ENCODE peak calls at places on chromosomes 3 and 15, in seven cellular contexts. I, O, U, D, F, Q and B are unnamed samples.

GRCh38 chr3:141456328-141456689 is 30.5 kb upstream of the RASA2 start:
- DNase-seq in I (no peak), O (no peak), U (no peak), D (peak; percentile 19), F (no peak), Q (no peak), B (no peak)

GRCh38 chr3:131762981-131763380 is 260.2 kb upstream of the MRPL3 start:
- DNase-seq in I (no peak), O (no peak), U (no peak), D (no peak), F (no peak), Q (no peak), B (no peak)

GRCh38 chr15:36479200-36479896 is 100.1 kb upstream of the CDIN1 start:
- DNase-seq in I (no peak), O (peak; percentile 4), U (no peak), D (no peak), F (no peak), Q (no peak), B (no peak)

GRCh38 chr3:185444329-185444728 is 54.5 kb downstream of the TMEM41A start:
- DNase-seq in I (no peak), O (no peak), U (no peak), D (no peak), F (no peak), Q (no peak), B (no peak)

GRCh38 chr3:15557511-15557946 is 36.0 kb upstream of the COLQ start:
- DNase-seq in I (peak; percentile 27), O (peak; percentile 82), U (peak; percentile 75), D (no peak), F (peak; percentile 71), Q (peak; percentile 52), B (peak; percentile 70)

GRCh38 chr15:92670625-92671024 is 15.1 kb upstream of the FAM174B start:
- DNase-seq in I (no peak), O (no peak), U (no peak), D (no peak), F (no peak), Q (no peak), B (no peak)

GRCh38 chr15:81322708-81323253 is 1.2 kb downstream of the STARD5 start:
- DNase-seq in I (no peak), O (no peak), U (no peak), D (no peak), F (no peak), Q (no peak), B (no peak)

GRCh38 chr3:113287111-113287817 is 75.9 kb downstream of the BOC start:
- DNase-seq in I (no peak), O (peak; percentile 71), U (peak; percentile 21), D (no peak), F (no peak), Q (no peak), B (peak; percentile 73)

GRCh38 chr3:6921041-6921440 is 60.1 kb downstream of the GRM7 start:
- DNase-seq in I (no peak), O (peak; percentile 6), U (no peak), D (no peak), F (no peak), Q (peak; percentile 57), B (peak; percentile 30)

GRCh38 chr3:10299175-10299574 is 6.4 kb upstream of the GHRL start:
- DNase-seq in I (no peak), O (no peak), U (no peak), D (no peak), F (no peak), Q (no peak), B (no peak)

GRCh38 chr15:90099072-90099867 is 3.0 kb downstream of the IDH2 start:
- DNase-seq in I (no peak), O (no peak), U (no peak), D (no peak), F (no peak), Q (no peak), B (no peak)

GRCh38 chr15:41691471-41691870 is 31.3 kb downstream of the MGA start:
- DNase-seq in I (no peak), O (no peak), U (no peak), D (no peak), F (no peak), Q (no peak), B (no peak)

GRCh38 chr3:25372167-25372566 is 55.9 kb upstream of the RARB start:
- DNase-seq in I (no peak), O (peak; percentile 14), U (no peak), D (no peak), F (no peak), Q (no peak), B (no peak)

GRCh38 chr3:6577584-6577983 is 283.3 kb upstream of the GRM7 start:
- DNase-seq in I (no peak), O (no peak), U (no peak), D (no peak), F (no peak), Q (no peak), B (no peak)

GRCh38 chr3:49652218-49652921 is 21.8 kb upstream of the APEH start:
- DNase-seq in I (no peak), O (no peak), U (no peak), D (no peak), F (no peak), Q (no peak), B (no peak)

GRCh38 chr15:65796610-65797012 is 4.5 kb upstream of the DENND4A start:
- DNase-seq in I (no peak), O (peak; percentile 79), U (no peak), D (no peak), F (no peak), Q (no peak), B (no peak)

GRCh38 chr3:115512565-115513410 is 110.5 kb upstream of the GAP43 start:
- DNase-seq in I (no peak), O (peak; percentile 21), U (no peak), D (peak; percentile 60), F (no peak), Q (no peak), B (no peak)

GRCh38 chr15:58114812-58115211 is 23.4 kb upstream of the AQP9 start:
- DNase-seq in I (no peak), O (no peak), U (no peak), D (no peak), F (no peak), Q (no peak), B (no peak)

GRCh38 chr3:72896996-72897757 is 9.3 kb downstream of the GXYLT2 start:
- DNase-seq in I (no peak), O (no peak), U (no peak), D (no peak), F (no peak), Q (no peak), B (peak; percentile 49)

GRCh38 chr3:126537730-126538281 is 13.9 kb downstream of the CHST13 start:
- DNase-seq in I (no peak), O (no peak), U (no peak), D (no peak), F (peak; percentile 33), Q (no peak), B (no peak)

GRCh38 chr15:80856400-80856799 is 77.2 kb downstream of the CEMIP start:
- DNase-seq in I (no peak), O (no peak), U (peak; percentile 69), D (no peak), F (no peak), Q (no peak), B (no peak)

GRCh38 chr3:194995334-194995733 is 275.6 kb downstream of the XXYLT1 start:
- DNase-seq in I (no peak), O (no peak), U (peak; percentile 72), D (no peak), F (no peak), Q (no peak), B (no peak)

GRCh38 chr3:127151992-127152391 is 40.9 kb upstream of the PRR23E start:
- DNase-seq in I (no peak), O (no peak), U (no peak), D (no peak), F (no peak), Q (peak; percentile 4), B (no peak)

GRCh38 chr3:23696842-23697241 is 108.9 kb upstream of the UBE2E1 start:
- DNase-seq in I (no peak), O (peak; percentile 21), U (no peak), D (no peak), F (no peak), Q (no peak), B (no peak)

GRCh38 chr3:112649478-112649735 is 8.5 kb upstream of the CCDC80 start:
- DNase-seq in I (no peak), O (no peak), U (no peak), D (no peak), F (no peak), Q (no peak), B (no peak)

GRCh38 chr15:81296218-81296617 is 27.7 kb downstream of the STARD5 start:
- DNase-seq in I (no peak), O (no peak), U (no peak), D (no peak), F (no peak), Q (no peak), B (no peak)

GRCh38 chr15:73321496-73322344 is 47.0 kb downstream of the HCN4 start:
- DNase-seq in I (no peak), O (no peak), U (no peak), D (peak; percentile 4), F (no peak), Q (no peak), B (no peak)

GRCh38 chr3:128168830-128169229 is 15.5 kb downstream of the EEFSEC start:
- DNase-seq in I (no peak), O (no peak), U (no peak), D (no peak), F (no peak), Q (no peak), B (no peak)
- TF ChIP-seq CTCF in I (no peak), O (no peak), U (no peak), D (no peak), F (no peak), Q (no peak), B (no peak)

GRCh38 chr15:66803182-66803729 is 101.2 kb downstream of the SMAD6 start:
- DNase-seq in I (no peak), O (peak; percentile 97), U (peak; percentile 84), D (peak; percentile 93), F (no peak), Q (peak; percentile 94), B (peak; percentile 45)
- TF ChIP-seq CTCF in I (no peak), O (no peak), U (no peak), D (no peak), F (no peak), Q (no peak), B (no peak)

GRCh38 chr3:157755254-157755653 is 252.0 kb upstream of the VEPH1 start:
- DNase-seq in I (no peak), O (no peak), U (no peak), D (no peak), F (no peak), Q (no peak), B (no peak)
- TF ChIP-seq CTCF in I (no peak), O (no peak), U (no peak), D (no peak), F (no peak), Q (no peak), B (peak; percentile 32)

GRCh38 chr15:74692327-74692726 is 3.5 kb downstream of the EDC3 start:
- DNase-seq in I (no peak), O (no peak), U (no peak), D (no peak), F (no peak), Q (no peak), B (no peak)

GRCh38 chr15:74696398-74696729 is 540 bp upstream of the EDC3 start:
- DNase-seq in I (no peak), O (no peak), U (no peak), D (no peak), F (no peak), Q (no peak), B (no peak)

GRCh38 chr15:74696808-74697207 is 984 bp upstream of the EDC3 start:
- DNase-seq in I (no peak), O (no peak), U (peak; percentile 23), D (no peak), F (no peak), Q (no peak), B (no peak)

GRCh38 chr15:74695597-74696397 is at the start of gene EDC3:
- DNase-seq in I (peak; percentile 83), O (peak; percentile 85), U (peak; percentile 79), D (peak; percentile 88), F (peak; percentile 69), Q (peak; percentile 89), B (peak; percentile 51)
- TF ChIP-seq CTCF in I (no peak), O (no peak), U (peak; percentile 8), D (no peak), F (no peak), Q (no peak), B (no peak)